ENCODE peak calls at places on chromosomes 7 and 10, in eight cellular contexts. V, I, T, O, G, N, S and J are unnamed samples.

GRCh38 chr7:153061913-153062528 is 302.5 kb downstream of the ACTR3B start:
- ATAC-seq in N (no peak), S (no peak), G (no peak), V (no peak), I (no peak), O (peak; percentile 25), T (peak; percentile 48), J (no peak)

GRCh38 chr7:111320133-111320532 is 229.2 kb downstream of the LRRN3 start:
- ATAC-seq in T (no peak), O (no peak), N (no peak), S (no peak), I (no peak), G (peak; percentile 67), V (no peak), J (no peak)

GRCh38 chr10:30705086-30705624 is 75.6 kb upstream of the LYZL2 start:
- ATAC-seq in T (no peak), S (no peak), G (peak; percentile 63), N (no peak), I (no peak), V (no peak), O (peak; percentile 14), J (no peak)

GRCh38 chr7:5413449-5413786 is 10.2 kb downstream of the TNRC18 start:
- ATAC-seq in V (no peak), O (no peak), G (no peak), T (no peak), S (peak; percentile 20), N (no peak), I (no peak), J (no peak)

GRCh38 chr10:4234661-4235060 is 449.7 kb upstream of the KLF6 start:
- ATAC-seq in O (no peak), V (no peak), S (no peak), N (no peak), G (no peak), I (no peak), T (no peak), J (no peak)

GRCh38 chr7:128954830-128955797 is 17.4 kb downstream of the IRF5 start:
- ATAC-seq in I (no peak), G (peak; percentile 87), V (peak; percentile 40), N (no peak), S (no peak), T (no peak), O (no peak), J (no peak)

GRCh38 chr7:121286742-121287699 is 41.8 kb upstream of the WNT16 start:
- ATAC-seq in G (no peak), T (no peak), I (no peak), O (no peak), V (no peak), N (no peak), S (no peak), J (no peak)

GRCh38 chr7:105656922-105657521 is 75.7 kb upstream of the EFCAB10 start:
- ATAC-seq in I (peak; percentile 74), S (no peak), T (peak; percentile 15), O (peak; percentile 56), G (peak; percentile 81), V (peak; percentile 60), N (no peak), J (no peak)

GRCh38 chr10:85671530-85671929 is 695.1 kb downstream of the GRID1 start:
- ATAC-seq in T (no peak), V (no peak), I (no peak), O (no peak), S (no peak), N (no peak), G (no peak), J (no peak)

GRCh38 chr7:39400836-39401235 is 165.4 kb upstream of the YAE1 start:
- ATAC-seq in O (no peak), T (no peak), G (no peak), S (no peak), N (no peak), V (no peak), I (no peak), J (no peak)

GRCh38 chr7:125465527-125465926 is 535.9 kb upstream of the POT1 start:
- ATAC-seq in S (no peak), N (no peak), V (no peak), G (no peak), O (no peak), I (no peak), T (no peak), J (no peak)

GRCh38 chr7:109246330-109247077 is 676.8 kb downstream of the DNAJB9 start:
- ATAC-seq in I (no peak), T (no peak), G (no peak), O (no peak), V (peak; percentile 12), S (no peak), N (no peak), J (no peak)

DNA sequence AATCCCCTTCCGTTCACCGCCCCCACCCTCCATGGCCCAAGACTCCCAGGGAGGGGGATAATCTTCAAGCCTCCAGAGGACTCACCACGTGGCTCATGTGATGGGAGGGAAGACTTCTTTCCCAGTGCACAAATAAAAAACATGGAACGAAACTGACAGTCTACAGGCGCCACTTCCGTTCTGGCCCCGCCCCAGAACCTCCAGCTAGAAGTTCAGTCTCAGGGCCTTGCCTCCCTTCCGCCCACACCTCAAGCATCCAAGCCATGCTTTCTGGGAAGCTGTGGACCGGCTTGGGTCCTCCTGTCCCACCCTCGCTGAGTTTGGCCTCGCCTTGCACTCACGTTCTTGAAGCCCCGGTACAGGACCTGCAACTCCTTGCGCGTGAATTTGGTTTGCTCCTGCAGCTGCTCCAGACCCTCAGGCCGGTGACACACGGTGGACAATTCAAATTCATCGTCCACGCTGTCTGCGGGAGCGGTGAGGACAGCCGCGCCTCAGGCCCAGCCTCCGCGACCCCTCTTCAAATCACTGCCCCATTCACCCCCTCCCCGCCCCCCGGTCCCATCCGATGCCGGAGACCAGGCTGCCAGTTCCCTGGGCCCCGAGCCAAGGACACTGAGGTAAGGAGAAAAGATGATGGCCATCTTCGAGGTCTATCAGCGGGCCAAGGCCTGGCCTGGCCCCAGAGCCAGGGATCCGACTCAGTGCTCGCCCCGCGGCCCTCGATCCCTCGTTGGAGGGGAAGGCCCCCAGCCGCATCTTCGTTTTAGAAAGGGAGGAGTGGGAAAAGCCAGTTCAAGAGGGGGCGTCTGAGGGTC is 10.7 kb upstream of the OGA start:
- ATAC-seq in S (no peak), T (no peak), I (no peak), V (no peak), G (no peak), N (no peak), O (no peak), J (no peak)
- H3K4me1 ChIP-seq in S (no peaks in the 10 kb centered on the region), T (no peaks in the 10 kb centered on the region), I (peaks cover 18% of the 10 kb centered on the region), V (peaks cover 18% of the 10 kb centered on the region), G (peaks cover 19% of the 10 kb centered on the region), N (peaks cover 27% of the 10 kb centered on the region), O (peaks cover 7% of the 10 kb centered on the region), J (no peaks in the 10 kb centered on the region)

GRCh38 chr7:138727336-138728099 is 26.4 kb upstream of the SVOPL start:
- ATAC-seq in N (no peak), O (peak; percentile 80), V (no peak), I (no peak), S (no peak), T (no peak), G (no peak), J (no peak)

GRCh38 chr7:138729444-138729843 is 28.3 kb upstream of the SVOPL start:
- ATAC-seq in O (no peak), G (no peak), N (no peak), V (no peak), I (no peak), T (no peak), S (no peak), J (no peak)

DNA sequence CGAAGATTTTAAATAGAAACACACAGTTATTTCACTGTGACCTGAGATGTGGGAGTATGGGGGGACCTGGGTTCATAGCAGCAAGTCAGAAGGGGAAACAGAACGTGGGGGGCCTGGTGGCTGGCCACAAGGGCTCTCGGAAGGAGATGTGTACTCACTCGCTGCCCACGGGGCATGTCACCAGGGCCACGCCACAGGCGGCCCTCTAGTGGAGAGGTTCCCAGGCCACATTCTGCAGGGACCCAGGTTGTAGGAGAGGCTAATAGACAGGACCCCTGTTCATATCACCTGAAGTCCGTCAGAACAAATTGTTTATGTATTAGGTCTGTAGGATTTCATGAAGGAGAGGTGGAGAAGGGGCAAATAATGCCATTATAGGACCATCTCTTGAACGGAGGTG is 25.1 kb upstream of the SVOPL start:
- ATAC-seq in T (peak; percentile 95), G (peak; percentile 46), O (no peak), S (no peak), V (no peak), I (peak; percentile 81), N (no peak), J (no peak)
- TF ChIP-seq CTCF in T (peak; percentile 49), G (peak; percentile 21), O (no peak), S (no peak), V (no peak), I (no peak), N (no peak), J (no peak)

DNA sequence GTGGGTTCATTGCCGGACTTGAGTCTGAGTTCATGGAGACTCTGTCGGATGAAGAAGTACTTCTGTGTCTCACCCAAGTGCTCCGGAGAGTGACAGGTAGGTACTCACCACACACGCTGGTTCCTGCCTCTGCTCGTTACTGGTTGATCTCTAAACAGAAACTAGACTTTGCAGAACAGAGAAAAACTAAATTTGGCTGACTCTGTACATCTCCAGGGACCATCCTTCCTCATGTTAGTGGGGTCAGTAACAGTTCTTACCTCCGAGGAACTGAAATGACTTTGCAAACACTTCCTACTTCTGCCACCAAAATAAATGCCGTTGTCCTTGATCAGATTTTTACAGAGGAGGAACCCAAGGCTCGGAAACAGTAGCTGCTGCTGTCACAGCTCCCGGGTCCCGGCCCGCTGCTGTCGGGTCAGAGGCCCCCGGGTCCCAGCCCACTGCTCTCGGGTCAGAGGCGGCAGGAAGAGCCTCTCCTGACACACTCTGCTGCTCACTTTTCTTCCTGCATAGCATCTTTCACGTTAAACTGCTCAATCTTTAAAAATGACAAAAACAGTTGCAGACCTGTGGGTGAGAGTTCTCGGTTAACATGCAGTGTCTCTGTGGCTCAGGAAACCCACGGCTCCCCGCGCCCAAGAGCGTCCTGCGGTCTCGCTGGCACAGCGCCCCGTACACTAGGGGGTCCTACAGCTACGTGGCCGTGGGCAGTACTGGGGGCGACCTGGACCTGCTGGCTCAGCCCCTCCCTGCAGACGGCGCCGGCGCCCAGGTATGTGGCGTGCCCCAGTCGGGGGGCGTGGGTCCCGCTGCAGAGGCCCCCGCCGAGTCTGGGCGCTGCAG is 4.8 kb upstream of the MTG1 start:
- ATAC-seq in V (no peak), O (peak; percentile 36), G (peak; percentile 85), N (no peak), S (no peak), I (no peak), T (no peak), J (no peak)
- TF ChIP-seq POLR2A in V (no peak), O (no peak), G (peak; percentile 80), N (no peak), S (no peak), I (no peak), T (no peak), J (no peak)

GRCh38 chr7:1663243-1663642 is 6.8 kb upstream of the ELFN1 start:
- ATAC-seq in S (no peak), N (no peak), G (no peak), T (no peak), V (no peak), O (no peak), I (no peak), J (no peak)

GRCh38 chr7:1665721-1666250 is 4.3 kb upstream of the ELFN1 start:
- ATAC-seq in T (peak; percentile 3), I (no peak), V (peak; percentile 42), S (peak; percentile 11), G (no peak), N (peak; percentile 17), O (peak; percentile 12), J (peak; percentile 26)

GRCh38 chr7:1662767-1663166 is 7.3 kb upstream of the ELFN1 start:
- ATAC-seq in T (no peak), V (no peak), N (no peak), G (no peak), O (no peak), S (no peak), I (no peak), J (no peak)

GRCh38 chr7:1664711-1665591 is 5.1 kb upstream of the ELFN1 start:
- ATAC-seq in N (peak; percentile 36), I (peak; percentile 51), T (peak; percentile 28), G (peak; percentile 38), S (peak; percentile 18), V (peak; percentile 52), O (peak; percentile 16), J (peak; percentile 26)

GRCh38 chr7:1663857-1664651 is 6.0 kb upstream of the ELFN1 start:
- ATAC-seq in G (no peak), I (peak; percentile 1), V (no peak), O (no peak), T (no peak), S (no peak), N (no peak), J (no peak)
- H3K4me1 ChIP-seq in G (no peaks in the 10 kb centered on the region), I (peaks cover 27% of the 10 kb centered on the region), V (peaks cover 32% of the 10 kb centered on the region), O (peaks cover 35% of the 10 kb centered on the region), T (peaks cover 22% of the 10 kb centered on the region), S (peaks cover 42% of the 10 kb centered on the region), N (peaks cover 43% of the 10 kb centered on the region), J (no peaks in the 10 kb centered on the region)